ENCODE peak calls at places on chromosomes 11 and 22, in nine cellular contexts. A, H, C, G, F, W, X, Z and Q are unnamed samples.

GRCh38 chr22:24486501-24486921 is 8.6 kb upstream of the UPB1 start:
- DNase-seq in F (no peak), X (no peak), A (no peak), H (no peak), C (no peak), W (no peak), Z (peak), G (no peak), Q (no peak)

GRCh38 chr11:16809901-16810668 is 71.6 kb downstream of the C11orf58 start:
- DNase-seq in A (peak), Z (peak), C (no peak), H (no peak), G (no peak), W (peak), X (no peak), F (no peak), Q (peak)

GRCh38 chr11:88259431-88259830 is 78.1 kb downstream of the CTSC start:
- DNase-seq in A (no peak), F (no peak), Z (no peak), W (no peak), H (no peak), X (no peak), C (no peak), G (no peak), Q (no peak)

GRCh38 chr11:65506316-65506769 is 7.5 kb downstream of the MALAT1 start:
- DNase-seq in X (no peak), G (no peak), Z (no peak), A (no peak), H (no peak), C (no peak), W (no peak), F (no peak), Q (no peak)

GRCh38 chr11:85810871-85811611 is at the start of gene SYTL2:
- DNase-seq in F (peak), Z (peak), A (peak), X (peak), C (peak), G (peak), H (peak), W (peak), Q (peak)

GRCh38 chr11:17772704-17773600 is 38.4 kb downstream of the KCNC1 start:
- DNase-seq in F (no peak), H (no peak), G (no peak), X (no peak), W (no peak), C (peak), A (peak), Z (no peak), Q (no peak)

GRCh38 chr11:70155386-70155785 is 47.7 kb upstream of the FADD start:
- DNase-seq in F (no peak), A (no peak), W (no peak), H (no peak), X (no peak), Z (peak), G (no peak), C (no peak), Q (no peak)

GRCh38 chr11:96055706-96056387 is 131.9 kb upstream of the MTMR2 start:
- DNase-seq in F (no peak), H (peak), X (no peak), G (no peak), Z (peak), C (no peak), W (no peak), A (no peak), Q (no peak)

GRCh38 chr11:7548659-7549283 is 35.0 kb downstream of the PPFIBP2 start:
- DNase-seq in F (peak), W (no peak), C (no peak), A (no peak), X (peak), Z (no peak), H (no peak), G (peak), Q (no peak)

GRCh38 chr22:21051145-21051835 is 5.5 kb downstream of the LRRC74B start:
- DNase-seq in F (no peak), G (no peak), H (no peak), Z (no peak), A (no peak), W (no peak), X (no peak), C (no peak), Q (no peak)

GRCh38 chr22:49992921-49993648 is 19.5 kb downstream of the IL17REL start:
- DNase-seq in F (peak), A (peak), H (peak), W (no peak), Z (peak), C (peak), X (peak), G (peak), Q (peak)

GRCh38 chr22:49995059-49995412 is 17.5 kb downstream of the IL17REL start:
- DNase-seq in G (peak), H (no peak), Z (no peak), C (no peak), F (no peak), W (no peak), A (peak), X (no peak), Q (no peak)

GRCh38 chr22:49991907-49992533 is 20.5 kb downstream of the IL17REL start:
- DNase-seq in G (no peak), X (no peak), Z (no peak), A (peak), W (no peak), H (no peak), F (no peak), C (no peak), Q (no peak)

GRCh38 chr22:49994361-49995058 is 18.1 kb downstream of the IL17REL start:
- DNase-seq in H (no peak), Z (no peak), G (peak), C (no peak), F (no peak), W (no peak), A (peak), X (no peak), Q (peak)

GRCh38 chr22:49993649-49994360 is 18.8 kb downstream of the IL17REL start:
- DNase-seq in A (peak), Z (no peak), C (peak), W (no peak), X (no peak), H (no peak), F (no peak), G (no peak), Q (peak)
- TF ChIP-seq CTCF in A (no peak), Z (no peak), C (no peak), W (peak), X (no peak), H (peak), F (no peak), G (no peak), Q (no peak)

DNA sequence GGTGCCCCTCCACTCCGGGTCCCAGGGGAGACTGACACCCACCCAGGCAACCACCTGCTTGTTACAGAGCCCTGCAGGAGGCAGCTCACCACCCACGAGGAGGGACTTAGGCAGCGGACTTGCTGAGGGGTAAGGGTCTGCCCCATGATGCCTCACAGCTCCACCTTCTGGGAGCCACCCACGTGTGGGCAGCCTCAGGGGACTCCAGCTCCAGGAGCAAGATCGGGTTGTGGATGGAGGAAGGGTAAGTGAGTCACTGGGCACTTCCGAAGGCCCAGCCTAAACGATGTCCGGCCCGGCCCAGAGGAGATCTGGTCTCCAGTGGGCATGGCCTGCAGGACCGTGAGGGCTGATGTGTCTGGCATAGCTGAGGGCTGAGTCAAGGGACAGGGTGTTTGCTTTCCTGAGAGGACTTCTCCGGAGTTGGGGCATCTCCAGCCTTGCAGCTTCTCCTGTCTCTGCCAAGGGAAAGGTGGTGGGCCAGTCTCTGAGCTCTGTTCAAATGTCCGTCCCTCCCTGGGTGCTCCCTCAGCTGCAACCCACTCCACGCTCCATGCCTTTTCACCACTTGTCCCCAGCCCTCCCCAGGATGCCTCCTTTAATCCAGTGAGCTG is 32.3 kb upstream of the P2RY2 start:
- DNase-seq in W (no peak), H (no peak), Z (peak), F (no peak), X (no peak), A (peak), C (peak), G (no peak), Q (no peak)
- H3K27ac ChIP-seq in W (peak), H (no peak), Z (no peak), F (no peak), X (peak), A (peak), C (peak), G (no peak), Q (no peak)

DNA sequence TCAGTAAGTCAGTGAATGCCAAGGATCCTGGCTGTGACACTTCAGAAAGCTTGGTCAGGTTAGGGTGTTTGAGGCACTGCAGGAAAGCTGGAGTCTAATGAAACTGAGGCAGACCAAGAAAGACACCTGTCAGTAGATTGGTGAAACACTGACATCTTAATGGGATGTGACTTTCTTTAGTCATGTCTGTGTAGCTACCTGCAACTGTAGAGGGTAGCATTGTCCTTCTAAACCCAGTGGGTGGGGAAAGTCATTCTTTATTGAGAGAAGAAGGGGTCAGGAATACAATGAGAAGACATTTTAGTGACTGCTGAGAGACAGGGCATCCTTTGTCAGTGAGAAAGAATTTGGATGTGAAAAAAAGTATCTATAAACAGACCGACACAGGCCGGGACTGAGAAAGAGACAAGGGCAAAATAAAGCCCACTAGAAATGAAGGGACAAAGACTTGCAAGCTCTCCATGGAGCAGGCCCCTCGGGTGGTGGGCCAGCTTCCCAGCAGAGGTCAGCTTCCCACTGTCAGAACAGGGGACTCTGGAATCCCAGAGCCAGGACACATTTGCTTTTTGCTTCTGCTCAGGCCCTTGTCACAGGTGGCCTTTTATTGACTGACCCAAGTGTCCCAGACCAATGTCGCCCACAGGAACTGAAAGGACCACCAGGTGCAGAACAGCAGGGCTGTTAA is 213.0 kb downstream of the TENM4 start:
- DNase-seq in Z (no peak), G (no peak), C (no peak), A (no peak), X (no peak), F (no peak), H (no peak), W (no peak), Q (no peak)
- TF ChIP-seq CTCF in Z (no peak), G (no peak), C (no peak), A (no peak), X (no peak), F (peak), H (no peak), W (no peak), Q (no peak)

GRCh38 chr11:36376888-36377758 is 81.0 kb downstream of the PRR5L start:
- DNase-seq in G (peak), X (peak), C (peak), W (peak), Z (peak), A (peak), H (peak), F (peak), Q (no peak)
- H3K27ac ChIP-seq in G (peak), X (peak), C (no peak), W (peak), Z (no peak), A (peak), H (peak), F (no peak), Q (peak)

GRCh38 chr11:31050061-31050790 is 319.3 kb downstream of the DCDC1 start:
- DNase-seq in H (no peak), G (no peak), Z (no peak), C (peak), A (no peak), X (no peak), W (peak), F (peak), Q (no peak)

DNA sequence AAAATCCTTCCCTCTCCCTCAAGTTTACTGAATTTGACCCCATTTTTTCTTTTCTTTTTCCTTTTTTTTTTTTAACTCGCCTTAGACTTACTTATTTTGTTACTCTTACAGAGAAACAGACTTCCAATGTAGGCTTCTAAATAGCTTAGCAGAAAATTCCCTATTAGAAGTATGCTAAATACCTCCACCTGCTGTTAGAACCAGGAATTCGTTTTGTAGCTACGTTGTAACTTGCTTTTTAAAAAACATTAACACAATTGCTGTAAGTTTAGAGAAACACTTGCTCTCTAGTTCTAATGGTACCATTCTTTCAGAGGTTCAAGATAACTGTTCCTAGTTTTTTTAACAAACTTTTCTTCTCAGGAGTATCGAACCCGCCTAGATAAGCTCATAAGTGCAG is 324.2 kb downstream of the DCDC1 start:
- DNase-seq in G (no peak), X (no peak), C (no peak), A (no peak), Z (peak), W (no peak), F (peak), H (no peak), Q (no peak)
- TF ChIP-seq CTCF in G (no peak), X (no peak), C (no peak), A (no peak), Z (no peak), W (peak), F (peak), H (no peak), Q (no peak)

DNA sequence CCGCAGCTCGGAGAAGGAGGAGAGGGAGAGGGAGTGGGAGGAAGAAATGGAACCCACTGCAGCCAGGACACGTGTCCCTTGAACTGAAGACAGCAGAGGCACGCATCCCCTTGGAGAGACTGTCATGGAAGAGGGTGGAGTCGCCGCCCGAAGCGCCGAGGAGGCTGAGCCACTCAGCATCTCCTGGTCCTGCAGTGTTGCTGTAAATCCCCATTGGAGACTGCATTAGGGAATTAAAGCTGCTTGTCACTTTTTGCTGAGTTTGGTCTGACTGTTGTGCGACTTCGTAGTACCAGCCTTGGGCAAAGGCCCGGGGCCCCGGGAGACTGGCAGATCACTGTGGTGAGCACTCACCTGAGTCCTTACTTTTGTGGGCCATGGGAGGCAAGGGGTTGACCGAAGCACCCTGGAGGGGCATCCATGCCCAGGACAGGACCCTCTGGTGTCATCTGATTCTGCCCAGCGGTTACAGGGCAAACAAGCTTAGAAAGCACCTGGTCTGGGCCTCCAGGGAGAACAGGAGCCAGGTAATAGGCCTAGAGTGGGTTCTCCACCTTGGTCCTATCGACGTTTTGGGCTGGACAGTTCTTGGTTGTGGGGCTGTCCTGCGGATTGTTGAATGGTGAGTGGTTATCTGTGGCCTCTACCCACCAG is 797 bp downstream of the VPREB1 start:
- DNase-seq in F (no peak), Z (no peak), G (no peak), X (no peak), H (no peak), A (peak), W (no peak), C (no peak), Q (no peak)
- H3K27ac ChIP-seq in F (no peak), Z (no peak), G (no peak), X (no peak), H (no peak), A (no peak), W (no peak), C (no peak), Q (no peak)

DNA sequence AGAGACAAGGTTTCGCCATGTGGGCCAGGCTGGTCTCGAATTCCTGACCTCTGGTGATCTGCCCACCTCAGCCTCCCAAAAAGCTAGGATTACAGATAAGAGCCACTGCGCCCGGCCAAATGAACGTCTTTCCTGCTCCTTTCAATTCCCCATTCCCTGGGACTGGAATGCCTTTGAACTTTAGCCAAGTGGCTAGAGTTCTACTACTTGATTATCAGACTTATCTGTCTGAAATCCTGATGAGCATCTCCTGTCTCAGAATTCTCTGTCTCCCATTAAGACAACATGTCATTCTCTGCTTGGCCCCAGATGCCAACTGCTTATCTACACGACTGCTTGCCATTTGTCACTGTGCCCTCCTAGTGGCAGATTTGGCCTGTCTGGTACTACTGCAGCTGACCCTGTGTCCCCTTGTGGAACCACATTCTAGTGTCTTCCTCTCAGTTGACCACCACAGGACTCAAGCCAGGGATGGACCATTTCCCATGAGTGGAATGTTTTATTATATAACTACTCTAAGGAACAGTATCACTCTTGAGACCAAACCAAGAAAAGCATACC is 33.1 kb upstream of the IPO7 start:
- DNase-seq in H (no peak), F (no peak), A (peak), Z (no peak), W (peak), X (no peak), C (no peak), G (no peak), Q (no peak)
- TF ChIP-seq CTCF in H (no peak), F (no peak), A (no peak), Z (no peak), W (peak), X (no peak), C (no peak), G (no peak), Q (no peak)

GRCh38 chr11:35619754-35620640 is 1.7 kb downstream of the FJX1 start:
- DNase-seq in G (peak), C (peak), X (no peak), W (peak), A (no peak), F (peak), H (no peak), Z (peak), Q (no peak)

GRCh38 chr11:35622070-35622469 is 3.8 kb downstream of the FJX1 start:
- DNase-seq in A (no peak), Z (peak), F (peak), H (no peak), W (no peak), G (no peak), X (no peak), C (no peak), Q (no peak)

GRCh38 chr11:35623708-35624168 is 5.5 kb downstream of the FJX1 start:
- DNase-seq in W (no peak), Z (peak), A (no peak), H (no peak), C (no peak), F (peak), X (no peak), G (no peak), Q (no peak)

GRCh38 chr11:35619030-35619753 is 932 bp downstream of the FJX1 start:
- DNase-seq in G (peak), H (no peak), F (no peak), W (no peak), C (peak), X (no peak), Z (peak), A (peak), Q (no peak)

DNA sequence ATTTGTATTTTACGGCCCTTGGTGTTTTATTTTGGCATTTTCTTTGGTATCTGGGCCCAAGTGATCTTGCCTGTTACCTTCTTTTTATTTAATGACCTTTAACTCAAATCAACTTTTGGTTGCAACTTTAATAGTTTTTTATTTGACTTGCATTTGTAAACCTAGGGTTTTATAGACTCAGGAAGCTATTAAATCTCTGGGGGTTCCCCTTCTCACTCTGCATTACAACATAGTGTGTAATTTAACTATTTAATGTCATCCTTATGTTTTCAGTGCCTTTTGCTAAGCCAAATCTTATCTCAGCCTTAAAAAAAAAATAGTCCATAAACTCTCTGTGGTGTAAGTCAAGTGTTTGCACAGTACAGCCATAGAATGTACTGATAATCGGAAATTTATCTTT is 3.4 kb downstream of the FJX1 start:
- DNase-seq in X (no peak), H (no peak), F (no peak), Z (no peak), W (no peak), A (no peak), C (no peak), G (no peak), Q (no peak)
- H3K27ac ChIP-seq in X (no peak), H (no peak), F (no peak), Z (no peak), W (no peak), A (no peak), C (no peak), G (no peak), Q (no peak)